ENCODE peak calls at places on chromosomes 4 and X, in five cellular contexts. X is A549, F is WTC11, Q is GM12878, D is K562. Z is an unnamed sample.

GRCh38 chrX:40249582-40249981 is 151.8 kb upstream of the BCOR start:
- DNase-seq in X (no peak), F (no peak), Q (no peak), D (no peak), Z (no peak)

GRCh38 chr4:3368841-3369760 is 72.7 kb upstream of the HGFAC start:
- DNase-seq in X (no peak), F (no peak), Q (no peak), D (peak), Z (no peak)

GRCh38 chr4:139735381-139736256 is 70.0 kb downstream of the MGST2 start:
- DNase-seq in X (no peak), F (peak), Q (no peak), D (no peak), Z (no peak)

GRCh38 chr4:25814323-25814722 is 48.5 kb downstream of the SEL1L3 start:
- DNase-seq in X (peak), F (no peak), Q (no peak), D (no peak), Z (no peak)

GRCh38 chr4:93776386-93777080 is 52.0 kb upstream of the ATOH1 start:
- DNase-seq in X (peak), F (no peak), Q (no peak), D (no peak), Z (no peak)

GRCh38 chr4:61041527-61041926 is 158.6 kb upstream of the ADGRL3 start:
- DNase-seq in X (no peak), F (no peak), Q (no peak), D (no peak), Z (no peak)

GRCh38 chr4:95764961-95765360 is 74.9 kb upstream of the PDHA2 start:
- DNase-seq in X (no peak), F (no peak), Q (no peak), D (no peak), Z (no peak)

GRCh38 chr4:1288786-1289185 is 905 bp upstream of the MAEA start:
- DNase-seq in X (no peak), F (no peak), Q (no peak), D (no peak), Z (no peak)

GRCh38 chrX:150486011-150486410 is 82.4 kb upstream of the MTM1 start:
- DNase-seq in X (peak), F (peak), Q (no peak), D (peak), Z (peak)

GRCh38 chr4:153142700-153143438 is 61.4 kb upstream of the TRIM2 start:
- DNase-seq in X (peak), F (peak), Q (no peak), D (no peak), Z (peak)

GRCh38 chr4:147994076-147994475 is 262.2 kb downstream of the ARHGAP10 start:
- DNase-seq in X (no peak), F (no peak), Q (no peak), D (no peak), Z (no peak)

GRCh38 chr4:38601244-38601915 is 62.6 kb upstream of the KLF3 start:
- DNase-seq in X (peak), F (no peak), Q (no peak), D (no peak), Z (peak)

GRCh38 chr4:24978291-24979072 is 52.3 kb downstream of the LGI2 start:
- DNase-seq in X (no peak), F (no peak), Q (no peak), D (no peak), Z (no peak)

GRCh38 chrX:100265179-100265578 is 144.9 kb downstream of the PCDH19 start:
- DNase-seq in X (no peak), F (no peak), Q (no peak), D (no peak), Z (no peak)

GRCh38 chrX:21487832-21488231 is 113.6 kb downstream of the CNKSR2 start:
- DNase-seq in X (peak), F (no peak), Q (no peak), D (no peak), Z (peak)

GRCh38 chr4:57270350-57270749 is 160.2 kb upstream of the IGFBP7 start:
- DNase-seq in X (no peak), F (no peak), Q (no peak), D (no peak), Z (no peak)

GRCh38 chr4:152500798-152501434 is 35.0 kb downstream of the FBXW7 start:
- DNase-seq in X (peak), F (peak), Q (peak), D (peak), Z (peak)

GRCh38 chr4:158079661-158080060 is 93.2 kb downstream of the GASK1B start:
- DNase-seq in X (no peak), F (no peak), Q (no peak), D (no peak), Z (no peak)

GRCh38 chrX:102155806-102156179 is at the start of gene BEX5:
- DNase-seq in X (no peak), F (peak), Q (no peak), D (peak), Z (no peak)

GRCh38 chr4:16155503-16156169 is 70.6 kb downstream of the TAPT1 start:
- DNase-seq in X (no peak), F (no peak), Q (no peak), D (no peak), Z (no peak)

GRCh38 chr4:74608151-74608949 is 163.4 kb downstream of the AREG start:
- DNase-seq in X (peak), F (no peak), Q (no peak), D (peak), Z (no peak)

GRCh38 chr4:146132445-146132844 is 43.1 kb upstream of the LSM6 start:
- DNase-seq in X (no peak), F (no peak), Q (peak), D (no peak), Z (no peak)

GRCh38 chr4:146932111-146932510 is 13.6 kb downstream of the TTC29 start:
- DNase-seq in X (no peak), F (no peak), Q (no peak), D (no peak), Z (no peak)

GRCh38 chrX:152991123-152991522 is 2.8 kb downstream of the PNMA5 start:
- DNase-seq in X (no peak), F (no peak), Q (no peak), D (no peak), Z (no peak)

GRCh38 chr4:40916880-40917279 is 167.1 kb downstream of the NSUN7 start:
- DNase-seq in X (peak), F (peak), Q (no peak), D (peak), Z (peak)

GRCh38 chr4:139014391-139015268 is 951 bp upstream of the NOCT start:
- DNase-seq in X (peak), F (no peak), Q (peak), D (no peak), Z (peak)

GRCh38 chr4:69881173-69881773 is 21.3 kb upstream of the SULT1E1 start:
- DNase-seq in X (peak), F (peak), Q (no peak), D (peak), Z (peak)

GRCh38 chr4:101264993-101265815 is 82.1 kb downstream of the PPP3CA start:
- DNase-seq in X (peak), F (no peak), Q (no peak), D (no peak), Z (no peak)

GRCh38 chrX:21373637-21374162 is 518 bp upstream of the CNKSR2 start:
- DNase-seq in X (peak), F (no peak), Q (no peak), D (no peak), Z (no peak)

GRCh38 chrX:129115104-129115503 is 408.2 kb downstream of the SMARCA1 start:
- DNase-seq in X (peak), F (peak), Q (no peak), D (peak), Z (peak)

GRCh38 chr4:5928241-5928640 is 35.4 kb upstream of the CRMP1 start:
- DNase-seq in X (peak), F (no peak), Q (no peak), D (no peak), Z (no peak)

GRCh38 chrX:83759872-83760271 is 101.1 kb upstream of the CYLC1 start:
- DNase-seq in X (peak), F (no peak), Q (no peak), D (no peak), Z (peak)

GRCh38 chr4:4851081-4851480 is 8.4 kb upstream of the MSX1 start:
- DNase-seq in X (no peak), F (no peak), Q (no peak), D (no peak), Z (no peak)

GRCh38 chrX:2272337-2272736 is 228.4 kb downstream of the DHRSX start:
- DNase-seq in X (no peak), F (no peak), Q (no peak), D (no peak), Z (no peak)

GRCh38 chr4:125704726-125705125 is 390.0 kb downstream of the FAT4 start:
- DNase-seq in X (no peak), F (no peak), Q (no peak), D (no peak), Z (no peak)

GRCh38 chr4:16225996-16226815 is at the start of gene TAPT1:
- DNase-seq in X (peak), F (peak), Q (no peak), D (peak), Z (no peak)

GRCh38 chr4:164224871-164225270 is 529.1 kb upstream of the SMIM31 start:
- DNase-seq in X (no peak), F (no peak), Q (no peak), D (no peak), Z (no peak)

GRCh38 chr4:164221631-164222030 is 532.3 kb upstream of the SMIM31 start:
- DNase-seq in X (no peak), F (no peak), Q (no peak), D (no peak), Z (no peak)
- TF ChIP-seq ESRRA in X (no peak), F (no peak), Q (no peak), D (no peak), Z (no peak)

GRCh38 chr4:89319756-89320155 is 12.2 kb upstream of the GPRIN3 start:
- DNase-seq in X (no peak), F (no peak), Q (no peak), D (no peak), Z (no peak)

GRCh38 chr4:89312066-89312465 is 4.5 kb upstream of the GPRIN3 start:
- DNase-seq in X (no peak), F (no peak), Q (no peak), D (no peak), Z (no peak)

GRCh38 chr4:89316187-89316586 is 8.6 kb upstream of the GPRIN3 start:
- DNase-seq in X (no peak), F (no peak), Q (no peak), D (no peak), Z (no peak)

GRCh38 chr4:89314291-89314690 is 6.7 kb upstream of the GPRIN3 start:
- DNase-seq in X (no peak), F (no peak), Q (no peak), D (no peak), Z (no peak)

GRCh38 chr4:89316931-89317366 is 9.3 kb upstream of the GPRIN3 start:
- DNase-seq in X (peak), F (no peak), Q (no peak), D (no peak), Z (no peak)
- TF ChIP-seq ESRRA in X (no peak), F (no peak), Q (no peak), D (no peak), Z (no peak)

GRCh38 chr4:23718435-23718834 is 171.4 kb downstream of the PPARGC1A start:
- DNase-seq in X (no peak), F (no peak), Q (no peak), D (no peak), Z (no peak)

GRCh38 chr4:23720556-23720955 is 169.3 kb downstream of the PPARGC1A start:
- DNase-seq in X (no peak), F (no peak), Q (no peak), D (no peak), Z (no peak)

GRCh38 chr4:23717528-23718248 is 172.2 kb downstream of the PPARGC1A start:
- DNase-seq in X (peak), F (no peak), Q (no peak), D (peak), Z (peak)
- TF ChIP-seq ESRRA in X (no peak), F (no peak), Q (no peak), D (no peak), Z (no peak)

GRCh38 chr4:8315343-8316250 is 46.0 kb downstream of the HTRA3 start:
- DNase-seq in X (peak), F (no peak), Q (no peak), D (no peak), Z (peak)
- TF ChIP-seq ESRRA in X (no peak), F (no peak), Q (no peak), D (no peak), Z (no peak)

GRCh38 chr4:73589261-73589847 is 30.9 kb downstream of the RASSF6 start:
- DNase-seq in X (no peak), F (no peak), Q (peak), D (no peak), Z (no peak)
- TF ChIP-seq ESRRA in X (no peak), F (no peak), Q (no peak), D (no peak), Z (no peak)

GRCh38 chr4:81260443-81261102 is 45.6 kb upstream of the PRKG2 start:
- DNase-seq in X (no peak), F (peak), Q (no peak), D (peak), Z (no peak)
- TF ChIP-seq ESRRA in X (no peak), F (no peak), Q (no peak), D (no peak), Z (no peak)

GRCh38 chr4:186724861-186725419 is 1.3 kb upstream of the FAT1 start:
- DNase-seq in X (peak), F (no peak), Q (no peak), D (no peak), Z (no peak)
- TF ChIP-seq ESRRA in X (no peak), F (no peak), Q (no peak), D (no peak), Z (no peak)

Z was measured in HepG2.